ENCODE peak calls at places on chromosomes 13 and 19, in nine cellular contexts. One of them, this sample, is unnamed.

GRCh38 chr13:114229486-114229885 is 5.2 kb upstream of the CDC16 start:
- DNase-seq in putamen: no peak
- DNase-seq in amniotic stem cell: no peak
- DNase-seq in astrocyte of the hippocampus: peak
- DNase-seq in uterus: no peak
- DNase-seq in GM13977: no peak
- DNase-seq in PC-3: no peak
- DNase-seq in C1 segment of cervical spinal cord: no peak
- DNase-seq in T follicular helper cell: no peak
- DNase-seq in this sample: no peak

GRCh38 chr19:50791594-50792245 is 1.5 kb downstream of the ACP4 start:
- DNase-seq in putamen: no peak
- DNase-seq in amniotic stem cell: no peak
- DNase-seq in astrocyte of the hippocampus: no peak
- DNase-seq in uterus: no peak
- DNase-seq in GM13977: no peak
- DNase-seq in PC-3: peak
- DNase-seq in C1 segment of cervical spinal cord: no peak
- DNase-seq in T follicular helper cell: no peak
- DNase-seq in this sample: no peak

GRCh38 chr19:35458821-35459391 is 10.8 kb downstream of the FFAR2 start:
- DNase-seq in putamen: no peak
- DNase-seq in amniotic stem cell: no peak
- DNase-seq in astrocyte of the hippocampus: no peak
- DNase-seq in uterus: no peak
- DNase-seq in GM13977: no peak
- DNase-seq in PC-3: no peak
- DNase-seq in C1 segment of cervical spinal cord: no peak
- DNase-seq in T follicular helper cell: no peak
- DNase-seq in this sample: peak

GRCh38 chr19:5321851-5322681 is 18.5 kb downstream of the PTPRS start:
- DNase-seq in putamen: no peak
- DNase-seq in amniotic stem cell: no peak
- DNase-seq in astrocyte of the hippocampus: no peak
- DNase-seq in uterus: no peak
- DNase-seq in GM13977: peak
- DNase-seq in PC-3: no peak
- DNase-seq in C1 segment of cervical spinal cord: no peak
- DNase-seq in T follicular helper cell: no peak
- DNase-seq in this sample: no peak

GRCh38 chr19:41895745-41896580 is 13.0 kb downstream of the ARHGEF1 start:
- DNase-seq in putamen: no peak
- DNase-seq in amniotic stem cell: no peak
- DNase-seq in astrocyte of the hippocampus: no peak
- DNase-seq in uterus: no peak
- DNase-seq in GM13977: no peak
- DNase-seq in PC-3: no peak
- DNase-seq in C1 segment of cervical spinal cord: no peak
- DNase-seq in T follicular helper cell: no peak
- DNase-seq in this sample: no peak

GRCh38 chr19:55546822-55547614 is 1.7 kb upstream of the SBK3 start:
- DNase-seq in putamen: no peak
- DNase-seq in amniotic stem cell: no peak
- DNase-seq in astrocyte of the hippocampus: peak
- DNase-seq in uterus: peak
- DNase-seq in GM13977: no peak
- DNase-seq in PC-3: peak
- DNase-seq in C1 segment of cervical spinal cord: no peak
- DNase-seq in T follicular helper cell: no peak
- DNase-seq in this sample: peak

GRCh38 chr19:16366433-16367268 is 42.0 kb downstream of the KLF2 start:
- DNase-seq in putamen: no peak
- DNase-seq in amniotic stem cell: no peak
- DNase-seq in astrocyte of the hippocampus: no peak
- DNase-seq in uterus: no peak
- DNase-seq in GM13977: peak
- DNase-seq in PC-3: no peak
- DNase-seq in C1 segment of cervical spinal cord: no peak
- DNase-seq in T follicular helper cell: peak
- DNase-seq in this sample: no peak

GRCh38 chr13:89688908-89689307 is 1658.6 kb upstream of the MIR17HG start:
- DNase-seq in putamen: peak
- DNase-seq in amniotic stem cell: no peak
- DNase-seq in astrocyte of the hippocampus: no peak
- DNase-seq in uterus: no peak
- DNase-seq in GM13977: no peak
- DNase-seq in PC-3: no peak
- DNase-seq in C1 segment of cervical spinal cord: peak
- DNase-seq in T follicular helper cell: no peak
- DNase-seq in this sample: no peak

GRCh38 chr13:27012482-27013197 is 159.0 kb downstream of the USP12 start:
- DNase-seq in putamen: no peak
- DNase-seq in amniotic stem cell: no peak
- DNase-seq in astrocyte of the hippocampus: peak
- DNase-seq in uterus: no peak
- DNase-seq in GM13977: no peak
- DNase-seq in PC-3: peak
- DNase-seq in C1 segment of cervical spinal cord: no peak
- DNase-seq in T follicular helper cell: no peak
- DNase-seq in this sample: no peak

GRCh38 chr19:17703823-17704463 is 15.3 kb upstream of the MAP1S start:
- DNase-seq in putamen: no peak
- DNase-seq in amniotic stem cell: no peak
- DNase-seq in astrocyte of the hippocampus: no peak
- DNase-seq in uterus: no peak
- DNase-seq in GM13977: peak
- DNase-seq in PC-3: peak
- DNase-seq in C1 segment of cervical spinal cord: no peak
- DNase-seq in T follicular helper cell: peak
- DNase-seq in this sample: peak

GRCh38 chr19:45279587-45280192 is 28.6 kb downstream of the MARK4 start:
- DNase-seq in putamen: no peak
- DNase-seq in amniotic stem cell: no peak
- DNase-seq in astrocyte of the hippocampus: no peak
- DNase-seq in uterus: no peak
- DNase-seq in GM13977: no peak
- DNase-seq in PC-3: no peak
- DNase-seq in C1 segment of cervical spinal cord: no peak
- DNase-seq in T follicular helper cell: no peak
- DNase-seq in this sample: peak

GRCh38 chr19:10896851-10897526 is 25.6 kb downstream of the CARM1 start:
- DNase-seq in putamen: no peak
- DNase-seq in amniotic stem cell: no peak
- DNase-seq in astrocyte of the hippocampus: no peak
- DNase-seq in uterus: no peak
- DNase-seq in GM13977: no peak
- DNase-seq in PC-3: peak
- DNase-seq in C1 segment of cervical spinal cord: no peak
- DNase-seq in T follicular helper cell: no peak
- DNase-seq in this sample: no peak

GRCh38 chr13:90787007-90787406 is 560.5 kb upstream of the MIR17HG start:
- DNase-seq in putamen: no peak
- DNase-seq in amniotic stem cell: no peak
- DNase-seq in astrocyte of the hippocampus: peak
- DNase-seq in uterus: no peak
- DNase-seq in GM13977: no peak
- DNase-seq in PC-3: no peak
- DNase-seq in C1 segment of cervical spinal cord: no peak
- DNase-seq in T follicular helper cell: no peak
- DNase-seq in this sample: no peak

GRCh38 chr13:97226788-97227627 is 4.9 kb downstream of the MBNL2 start:
- DNase-seq in putamen: no peak
- DNase-seq in amniotic stem cell: no peak
- DNase-seq in astrocyte of the hippocampus: peak
- DNase-seq in uterus: no peak
- DNase-seq in GM13977: no peak
- DNase-seq in PC-3: no peak
- DNase-seq in C1 segment of cervical spinal cord: no peak
- DNase-seq in T follicular helper cell: peak
- DNase-seq in this sample: peak

GRCh38 chr19:46197314-46198070 is 32.0 kb upstream of the IGFL1 start:
- DNase-seq in putamen: no peak
- DNase-seq in amniotic stem cell: no peak
- DNase-seq in astrocyte of the hippocampus: no peak
- DNase-seq in uterus: no peak
- DNase-seq in GM13977: no peak
- DNase-seq in PC-3: no peak
- DNase-seq in C1 segment of cervical spinal cord: no peak
- DNase-seq in T follicular helper cell: no peak
- DNase-seq in this sample: no peak

GRCh38 chr19:15297416-15298224 is 34.7 kb downstream of the BRD4 start:
- DNase-seq in putamen: no peak
- DNase-seq in amniotic stem cell: no peak
- DNase-seq in astrocyte of the hippocampus: peak
- DNase-seq in uterus: no peak
- DNase-seq in GM13977: no peak
- DNase-seq in PC-3: peak
- DNase-seq in C1 segment of cervical spinal cord: no peak
- DNase-seq in T follicular helper cell: peak
- DNase-seq in this sample: peak

GRCh38 chr19:45927565-45928261 is 13.1 kb upstream of the NANOS2 start:
- DNase-seq in putamen: peak
- DNase-seq in amniotic stem cell: peak
- DNase-seq in astrocyte of the hippocampus: peak
- DNase-seq in uterus: peak
- DNase-seq in GM13977: peak
- DNase-seq in PC-3: peak
- DNase-seq in C1 segment of cervical spinal cord: peak
- DNase-seq in T follicular helper cell: peak
- DNase-seq in this sample: peak

GRCh38 chr19:19405919-19406877 is 723 bp downstream of the GATAD2A start:
- DNase-seq in putamen: no peak
- DNase-seq in amniotic stem cell: no peak
- DNase-seq in astrocyte of the hippocampus: peak
- DNase-seq in uterus: peak
- DNase-seq in GM13977: peak
- DNase-seq in PC-3: peak
- DNase-seq in C1 segment of cervical spinal cord: no peak
- DNase-seq in T follicular helper cell: peak
- DNase-seq in this sample: peak

GRCh38 chr19:16330811-16331690 is 6.4 kb downstream of the KLF2 start:
- DNase-seq in putamen: no peak
- DNase-seq in amniotic stem cell: no peak
- DNase-seq in astrocyte of the hippocampus: no peak
- DNase-seq in uterus: no peak
- DNase-seq in GM13977: no peak
- DNase-seq in PC-3: no peak
- DNase-seq in C1 segment of cervical spinal cord: no peak
- DNase-seq in T follicular helper cell: no peak
- DNase-seq in this sample: no peak